ENCODE peak calls at places on chromosomes 3 and 15, in five cellular contexts. U, G, V, X and O are unnamed samples. For H3K36me3, the result is how much of the 10 kb centered on the place peaks cover.

GRCh38 chr15:43187544-43188155 is 2.4 kb downstream of the CCNDBP1 start:
- DNase-seq in U (no peak), G (no peak), V (peak), X (no peak), O (no peak)

GRCh38 chr3:126306397-126306796 is 50.8 kb downstream of the KLF15 start:
- DNase-seq in U (no peak), G (no peak), V (no peak), X (no peak), O (no peak)

GRCh38 chr3:36714343-36714742 is 50.0 kb downstream of the DCLK3 start:
- DNase-seq in U (no peak), G (no peak), V (no peak), X (no peak), O (no peak)

GRCh38 chr15:70327328-70328136 is 229.8 kb upstream of the TLE3 start:
- DNase-seq in U (no peak), G (no peak), V (no peak), X (no peak), O (no peak)

GRCh38 chr15:31328425-31328998 is 1.9 kb downstream of the KLF13 start:
- DNase-seq in U (peak), G (no peak), V (no peak), X (peak), O (peak)

GRCh38 chr15:78149805-78150751 is 916 bp downstream of the IDH3A start:
- DNase-seq in U (no peak), G (no peak), V (no peak), X (no peak), O (peak)

GRCh38 chr3:23096041-23096440 is 107.1 kb upstream of the UBE2E2 start:
- DNase-seq in U (no peak), G (no peak), V (no peak), X (no peak), O (no peak)

GRCh38 chr3:196207159-196207832 is 3.9 kb downstream of the ZDHHC19 start:
- DNase-seq in U (peak), G (no peak), V (no peak), X (no peak), O (no peak)

GRCh38 chr3:112115161-112115739 is 17.8 kb downstream of the GCSAM start:
- DNase-seq in U (no peak), G (no peak), V (no peak), X (no peak), O (no peak)

GRCh38 chr3:185716436-185717090 is 108.3 kb downstream of the IGF2BP2 start:
- DNase-seq in U (no peak), G (no peak), V (no peak), X (no peak), O (peak)

GRCh38 chr3:188796122-188796631 is 375.6 kb upstream of the TPRG1 start:
- DNase-seq in U (no peak), G (no peak), V (no peak), X (no peak), O (no peak)

GRCh38 chr15:68014219-68014618 is 39.9 kb upstream of the PIAS1 start:
- DNase-seq in U (no peak), G (no peak), V (no peak), X (no peak), O (no peak)

GRCh38 chr3:193680220-193680619 is 87.2 kb downstream of the OPA1 start:
- DNase-seq in U (no peak), G (no peak), V (no peak), X (no peak), O (no peak)

GRCh38 chr15:68774120-68774519 is 46.6 kb downstream of the ANP32A start:
- DNase-seq in U (no peak), G (no peak), V (no peak), X (no peak), O (no peak)

GRCh38 chr3:44058022-44058867 is 183.4 kb upstream of the TOPAZ1 start:
- DNase-seq in U (peak), G (no peak), V (no peak), X (peak), O (no peak)

GRCh38 chr15:52797625-52798501 is 7.7 kb upstream of the ONECUT1 start:
- DNase-seq in U (no peak), G (no peak), V (no peak), X (no peak), O (no peak)

GRCh38 chr15:91886878-91887277 is 33.4 kb downstream of the SLCO3A1 start:
- DNase-seq in U (no peak), G (no peak), V (no peak), X (no peak), O (no peak)

GRCh38 chr3:170357176-170357919 is at the start of gene SKIL:
- DNase-seq in U (peak), G (peak), V (peak), X (peak), O (peak)

DNA sequence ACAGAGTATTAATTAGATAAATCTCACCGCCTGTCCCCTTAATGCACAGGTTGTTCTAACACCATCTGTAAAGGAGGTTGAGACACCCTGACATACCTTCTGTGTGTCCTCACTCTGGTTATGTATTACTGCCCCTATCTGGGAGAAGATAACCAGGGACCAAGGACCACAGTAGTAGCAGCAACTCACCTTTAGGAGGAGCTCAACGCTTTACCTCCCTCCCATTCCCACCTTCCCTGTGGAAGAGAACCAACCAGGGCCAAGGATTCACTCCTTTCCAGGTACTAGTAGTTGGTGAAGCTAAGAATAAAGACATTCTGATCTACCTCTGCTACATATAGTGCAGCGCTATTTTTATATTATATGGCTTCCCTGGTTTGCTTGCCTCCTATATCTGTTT is 232.6 kb downstream of the MEX3B start:
- DNase-seq in U (no peak), G (no peak), V (peak), X (no peak), O (no peak)
- TF ChIP-seq CTCF in U (no peak), G (no peak), V (peak), X (no peak), O (no peak)

GRCh38 chr3:195041871-195042740 is 228.9 kb downstream of the XXYLT1 start:
- DNase-seq in U (no peak), G (no peak), V (no peak), X (no peak), O (no peak)
- H3K27ac ChIP-seq in U (no peak), G (no peak), V (no peak), X (no peak), O (no peak)

DNA sequence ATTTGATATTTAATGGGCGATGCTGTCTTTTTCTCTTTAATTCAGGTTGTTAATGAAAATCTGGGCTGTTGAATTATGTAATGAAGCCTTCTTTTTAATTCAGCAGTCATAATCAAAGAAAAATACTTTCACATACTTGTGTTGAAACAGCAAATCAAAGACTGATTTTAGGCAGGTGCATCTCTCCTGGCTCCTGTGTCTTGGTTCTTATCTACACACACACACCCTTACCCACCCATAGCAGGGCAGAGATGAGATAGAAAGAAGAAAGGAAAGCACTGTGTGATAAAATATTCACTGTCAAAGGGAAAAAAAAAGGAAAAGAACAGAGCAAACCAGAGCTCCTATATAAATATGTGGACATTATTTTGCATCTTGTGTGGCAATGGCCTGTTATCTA is 130.6 kb upstream of the CGNL1 start:
- DNase-seq in U (no peak), G (no peak), V (no peak), X (no peak), O (no peak)
- H3K36me3 ChIP-seq in U (under half), G (under half), V (under half), X (under half), O (under half)

GRCh38 chr3:121883507-121883906 is 10.7 kb upstream of the SLC15A2 start:
- DNase-seq in U (no peak), G (no peak), V (peak), X (no peak), O (no peak)
- TF ChIP-seq CTCF in U (peak), G (no peak), V (peak), X (peak), O (peak)

GRCh38 chr15:33586791-33587697 is 276.3 kb downstream of the RYR3 start:
- DNase-seq in U (no peak), G (no peak), V (no peak), X (no peak), O (no peak)
- H3K27ac ChIP-seq in U (no peak), G (no peak), V (no peak), X (no peak), O (no peak)

DNA sequence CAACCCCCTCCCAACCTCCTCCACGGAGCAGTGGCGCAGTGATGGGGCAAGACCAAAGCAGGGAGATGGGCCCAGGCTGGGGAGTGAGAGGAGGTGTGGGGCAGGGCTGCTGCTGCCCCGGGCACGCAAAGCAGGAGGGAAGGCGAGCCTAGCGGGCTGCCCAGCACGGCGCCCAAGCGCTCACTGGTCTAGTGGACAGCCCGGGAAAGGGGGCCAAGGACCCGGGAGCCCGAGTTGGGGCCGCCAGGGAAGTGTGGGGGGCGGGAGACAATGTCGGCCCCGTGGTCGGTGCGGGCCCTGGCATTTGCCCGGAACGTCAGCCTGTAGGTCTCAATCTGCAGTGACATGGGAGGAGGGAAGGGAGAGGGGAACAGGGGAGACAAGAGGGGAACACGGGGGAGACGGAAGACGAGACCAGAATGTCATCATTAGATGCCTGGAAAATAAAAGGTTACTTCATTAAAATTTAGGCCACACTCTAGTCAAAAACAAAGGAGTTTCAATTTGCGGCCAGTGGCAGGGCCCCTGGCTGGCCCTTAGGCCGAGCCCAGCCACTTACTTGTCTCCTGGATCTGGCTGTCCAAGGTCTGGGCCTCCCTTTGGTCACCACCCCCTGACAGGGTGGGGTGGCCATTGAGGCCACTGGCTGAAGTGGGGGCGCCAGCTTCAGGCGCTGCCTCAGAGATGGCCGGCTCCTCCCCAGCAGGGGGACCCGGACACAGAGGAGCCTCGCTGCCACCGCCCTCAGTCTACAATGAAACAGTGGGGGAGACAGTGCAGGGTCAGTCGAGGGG is 49.9 kb downstream of the DHX30 start:
- DNase-seq in U (peak), G (no peak), V (no peak), X (no peak), O (no peak)
- H3K36me3 ChIP-seq in U (under half), G (half or more), V (under half), X (under half), O (under half)

GRCh38 chr15:71495381-71495780 is 315.0 kb upstream of the NR2E3 start:
- DNase-seq in U (no peak), G (no peak), V (no peak), X (no peak), O (no peak)

GRCh38 chr15:71489570-71489969 is 320.8 kb upstream of the NR2E3 start:
- DNase-seq in U (no peak), G (no peak), V (no peak), X (no peak), O (no peak)

GRCh38 chr15:71496336-71496955 is 313.9 kb upstream of the NR2E3 start:
- DNase-seq in U (no peak), G (no peak), V (no peak), X (no peak), O (no peak)

GRCh38 chr15:71494565-71494964 is 315.8 kb upstream of the NR2E3 start:
- DNase-seq in U (no peak), G (no peak), V (no peak), X (no peak), O (no peak)

DNA sequence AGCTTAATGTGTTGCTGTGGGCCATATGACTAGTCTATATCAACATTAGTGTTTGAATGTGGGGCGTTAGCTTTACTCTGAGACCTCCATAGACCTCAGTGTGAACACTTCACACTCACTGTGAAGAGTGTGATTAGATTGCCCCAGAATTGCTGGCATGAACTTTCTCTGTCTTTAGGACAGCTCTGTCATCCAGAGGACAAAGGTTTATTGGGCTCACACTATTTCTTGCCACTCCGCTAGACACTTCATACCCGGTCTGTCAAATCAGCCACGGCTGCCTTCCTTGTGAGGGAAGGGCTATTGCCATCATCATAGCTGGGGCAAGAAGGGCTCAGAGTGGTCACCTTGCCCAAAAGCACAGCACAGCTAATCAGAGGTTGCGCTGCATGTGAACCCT is 316.8 kb upstream of the NR2E3 start:
- DNase-seq in U (no peak), G (no peak), V (no peak), X (no peak), O (no peak)
- TF ChIP-seq CTCF in U (no peak), G (no peak), V (no peak), X (no peak), O (no peak)

GRCh38 chr3:134110963-134111362 is 81.2 kb upstream of the SLCO2A1 start:
- DNase-seq in U (no peak), G (no peak), V (no peak), X (no peak), O (no peak)
- H3K27ac ChIP-seq in U (no peak), G (no peak), V (no peak), X (no peak), O (no peak)